ENCODE peak calls at places on chromosome 5, in five cellular contexts. One of them, this sample, is unnamed.

GRCh38 chr5:150531686-150532085 is 23.8 kb downstream of the NDST1 start:
- DNase-seq in aorta: no peak
- DNase-seq in lung: no peak
- DNase-seq in neural progenitor cell: no peak
- DNase-seq in HepG2: no peak
- DNase-seq in this sample: no peak

GRCh38 chr5:150272531-150272930 is 17.0 kb downstream of the CAMK2A start:
- DNase-seq in aorta: no peak
- DNase-seq in lung: no peak
- DNase-seq in neural progenitor cell: peak
- DNase-seq in HepG2: peak
- DNase-seq in this sample: no peak

GRCh38 chr5:16889972-16890519 is 46.0 kb downstream of the MYO10 start:
- DNase-seq in aorta: no peak
- DNase-seq in lung: no peak
- DNase-seq in neural progenitor cell: no peak
- DNase-seq in HepG2: no peak
- DNase-seq in this sample: no peak

GRCh38 chr5:149860801-149861322 is 83.7 kb downstream of the PDE6A start:
- DNase-seq in aorta: no peak
- DNase-seq in lung: no peak
- DNase-seq in neural progenitor cell: no peak
- DNase-seq in HepG2: no peak
- DNase-seq in this sample: no peak

GRCh38 chr5:23274156-23274555 is 233.3 kb upstream of the PRDM9 start:
- DNase-seq in aorta: no peak
- DNase-seq in lung: no peak
- DNase-seq in neural progenitor cell: no peak
- DNase-seq in HepG2: no peak
- DNase-seq in this sample: no peak

GRCh38 chr5:34655354-34655991 is 655 bp upstream of the RAI14 start:
- DNase-seq in aorta: no peak
- DNase-seq in lung: peak
- DNase-seq in neural progenitor cell: peak
- DNase-seq in HepG2: peak
- DNase-seq in this sample: peak

GRCh38 chr5:160245506-160246100 is 16.3 kb downstream of the FABP6 start:
- DNase-seq in aorta: no peak
- DNase-seq in lung: no peak
- DNase-seq in neural progenitor cell: no peak
- DNase-seq in HepG2: no peak
- DNase-seq in this sample: no peak

GRCh38 chr5:135376961-135377621 is 21.9 kb downstream of the MACROH2A1 start:
- DNase-seq in aorta: no peak
- DNase-seq in lung: no peak
- DNase-seq in neural progenitor cell: no peak
- DNase-seq in HepG2: no peak
- DNase-seq in this sample: no peak

GRCh38 chr5:115179959-115180709 is 10.4 kb upstream of the TRIM36 start:
- DNase-seq in aorta: peak
- DNase-seq in lung: no peak
- DNase-seq in neural progenitor cell: peak
- DNase-seq in HepG2: no peak
- DNase-seq in this sample: no peak

GRCh38 chr5:59259238-59259637 is 634.3 kb downstream of the PDE4D start:
- DNase-seq in aorta: no peak
- DNase-seq in lung: no peak
- DNase-seq in neural progenitor cell: no peak
- DNase-seq in HepG2: no peak
- DNase-seq in this sample: no peak

GRCh38 chr5:55821731-55822512 is 29.2 kb upstream of the IL31RA start:
- DNase-seq in aorta: peak
- DNase-seq in lung: no peak
- DNase-seq in neural progenitor cell: peak
- DNase-seq in HepG2: no peak
- DNase-seq in this sample: no peak

GRCh38 chr5:126188804-126189203 is 234.4 kb upstream of the GRAMD2B start:
- DNase-seq in aorta: no peak
- DNase-seq in lung: no peak
- DNase-seq in neural progenitor cell: peak
- DNase-seq in HepG2: no peak
- DNase-seq in this sample: no peak

GRCh38 chr5:174423538-174423937 is 300.8 kb upstream of the MSX2 start:
- DNase-seq in aorta: no peak
- DNase-seq in lung: no peak
- DNase-seq in neural progenitor cell: no peak
- DNase-seq in HepG2: no peak
- DNase-seq in this sample: no peak

GRCh38 chr5:168656633-168657032 is 77.5 kb upstream of the PANK3 start:
- DNase-seq in aorta: no peak
- DNase-seq in lung: no peak
- DNase-seq in neural progenitor cell: no peak
- DNase-seq in HepG2: no peak
- DNase-seq in this sample: no peak

GRCh38 chr5:57202811-57203210 is 29.0 kb downstream of the GPBP1 start:
- DNase-seq in aorta: no peak
- DNase-seq in lung: no peak
- DNase-seq in neural progenitor cell: no peak
- DNase-seq in HepG2: no peak
- DNase-seq in this sample: no peak

GRCh38 chr5:10499776-10500175 is 58.1 kb downstream of the ROPN1L start:
- DNase-seq in aorta: peak
- DNase-seq in lung: no peak
- DNase-seq in neural progenitor cell: no peak
- DNase-seq in HepG2: no peak
- DNase-seq in this sample: no peak

GRCh38 chr5:154608531-154609011 is 130.5 kb upstream of the HAND1 start:
- DNase-seq in aorta: no peak
- DNase-seq in lung: no peak
- DNase-seq in neural progenitor cell: peak
- DNase-seq in HepG2: no peak
- DNase-seq in this sample: no peak

GRCh38 chr5:144566747-144567415 is 396.2 kb downstream of the KCTD16 start:
- DNase-seq in aorta: no peak
- DNase-seq in lung: no peak
- DNase-seq in neural progenitor cell: no peak
- DNase-seq in HepG2: no peak
- DNase-seq in this sample: no peak

GRCh38 chr5:132963175-132964104 is at the start of gene AFF4:
- DNase-seq in aorta: peak
- DNase-seq in lung: peak
- DNase-seq in neural progenitor cell: peak
- DNase-seq in HepG2: peak
- DNase-seq in this sample: peak

GRCh38 chr5:42992035-42992570 is 48.0 kb downstream of the ANXA2R start:
- DNase-seq in aorta: peak
- DNase-seq in lung: peak
- DNase-seq in neural progenitor cell: peak
- DNase-seq in HepG2: peak
- DNase-seq in this sample: peak

GRCh38 chr5:127440831-127441230 is 76.6 kb upstream of the PRRC1 start:
- DNase-seq in aorta: no peak
- DNase-seq in lung: no peak
- DNase-seq in neural progenitor cell: no peak
- DNase-seq in HepG2: no peak
- DNase-seq in this sample: no peak

GRCh38 chr5:38666668-38667498 is 110.4 kb upstream of the LIFR start:
- DNase-seq in aorta: no peak
- DNase-seq in lung: peak
- DNase-seq in neural progenitor cell: peak
- DNase-seq in HepG2: peak
- DNase-seq in this sample: no peak

GRCh38 chr5:96256795-96257470 is 176.1 kb downstream of the PCSK1 start:
- DNase-seq in aorta: no peak
- DNase-seq in lung: no peak
- DNase-seq in neural progenitor cell: peak
- DNase-seq in HepG2: no peak
- DNase-seq in this sample: no peak

GRCh38 chr5:170503970-170504525 is at the start of gene KCNIP1:
- DNase-seq in aorta: peak
- DNase-seq in lung: no peak
- DNase-seq in neural progenitor cell: peak
- DNase-seq in HepG2: no peak
- DNase-seq in this sample: no peak

GRCh38 chr5:7391215-7391614 is 4.7 kb upstream of the ADCY2 start:
- DNase-seq in aorta: no peak
- DNase-seq in lung: no peak
- DNase-seq in neural progenitor cell: peak
- DNase-seq in HepG2: peak
- DNase-seq in this sample: no peak

GRCh38 chr5:15064396-15064795 is 192.8 kb upstream of the ANKH start:
- DNase-seq in aorta: no peak
- DNase-seq in lung: no peak
- DNase-seq in neural progenitor cell: no peak
- DNase-seq in HepG2: no peak
- DNase-seq in this sample: no peak

GRCh38 chr5:178757410-178757809 is 27.0 kb upstream of the ZNF354A start:
- DNase-seq in aorta: no peak
- DNase-seq in lung: no peak
- DNase-seq in neural progenitor cell: no peak
- DNase-seq in HepG2: no peak
- DNase-seq in this sample: no peak

GRCh38 chr5:178765753-178766300 is 35.4 kb upstream of the ZNF354A start:
- DNase-seq in aorta: no peak
- DNase-seq in lung: no peak
- DNase-seq in neural progenitor cell: no peak
- DNase-seq in HepG2: no peak
- DNase-seq in this sample: no peak

GRCh38 chr5:178766936-178767912 is 36.8 kb upstream of the ZNF354A start:
- DNase-seq in aorta: peak
- DNase-seq in lung: no peak
- DNase-seq in neural progenitor cell: peak
- DNase-seq in HepG2: no peak
- DNase-seq in this sample: no peak

GRCh38 chr5:178762960-178763359 is 32.5 kb upstream of the ZNF354A start:
- DNase-seq in aorta: no peak
- DNase-seq in lung: no peak
- DNase-seq in neural progenitor cell: no peak
- DNase-seq in HepG2: no peak
- DNase-seq in this sample: no peak

GRCh38 chr5:178762391-178762790 is 31.9 kb upstream of the ZNF354A start:
- DNase-seq in aorta: no peak
- DNase-seq in lung: no peak
- DNase-seq in neural progenitor cell: no peak
- DNase-seq in HepG2: no peak
- DNase-seq in this sample: no peak
- H3K27ac ChIP-seq in aorta: no peak
- H3K27ac ChIP-seq in lung: no peak
- H3K27ac ChIP-seq in neural progenitor cell: no peak
- H3K27ac ChIP-seq in HepG2: no peak
- H3K27ac ChIP-seq in this sample: no peak

GRCh38 chr5:73678322-73678740 is 52.3 kb downstream of the ARHGEF28 start:
- DNase-seq in aorta: no peak
- DNase-seq in lung: no peak
- DNase-seq in neural progenitor cell: no peak
- DNase-seq in HepG2: peak
- DNase-seq in this sample: no peak

GRCh38 chr5:73672130-73672529 is 46.1 kb downstream of the ARHGEF28 start:
- DNase-seq in aorta: no peak
- DNase-seq in lung: no peak
- DNase-seq in neural progenitor cell: no peak
- DNase-seq in HepG2: no peak
- DNase-seq in this sample: no peak

GRCh38 chr5:73678807-73679206 is 52.8 kb downstream of the ARHGEF28 start:
- DNase-seq in aorta: no peak
- DNase-seq in lung: no peak
- DNase-seq in neural progenitor cell: no peak
- DNase-seq in HepG2: no peak
- DNase-seq in this sample: no peak

GRCh38 chr5:73673161-73673591 is 47.2 kb downstream of the ARHGEF28 start:
- DNase-seq in aorta: no peak
- DNase-seq in lung: no peak
- DNase-seq in neural progenitor cell: no peak
- DNase-seq in HepG2: peak
- DNase-seq in this sample: no peak

GRCh38 chr5:73674669-73675004 is 48.6 kb downstream of the ARHGEF28 start:
- DNase-seq in aorta: no peak
- DNase-seq in lung: no peak
- DNase-seq in neural progenitor cell: no peak
- DNase-seq in HepG2: no peak
- DNase-seq in this sample: no peak
- H3K27ac ChIP-seq in aorta: peak
- H3K27ac ChIP-seq in lung: no peak
- H3K27ac ChIP-seq in neural progenitor cell: no peak
- H3K27ac ChIP-seq in HepG2: peak
- H3K27ac ChIP-seq in this sample: no peak

DNA sequence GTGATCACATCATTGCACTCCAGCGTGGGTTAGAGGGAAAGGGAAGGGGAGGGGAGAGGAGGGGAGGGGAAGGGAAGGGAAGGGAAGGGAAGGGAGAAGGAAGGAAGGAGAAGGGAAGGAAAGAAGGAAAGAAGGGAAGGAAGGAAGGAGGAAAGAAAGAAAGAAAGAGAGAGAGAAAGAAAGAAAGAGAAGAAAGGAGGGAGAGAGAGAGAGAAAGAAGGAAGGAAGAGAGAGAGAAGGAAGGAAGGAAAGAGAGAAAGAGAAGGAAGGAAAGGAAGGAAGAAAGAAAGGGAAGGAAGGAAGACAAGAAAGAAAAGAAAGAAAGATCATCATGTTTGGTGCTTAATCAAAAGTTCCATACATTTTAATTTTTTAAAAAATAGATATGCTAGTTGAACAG is 136.2 kb downstream of the CMYA5 start:
- DNase-seq in aorta: no peak
- DNase-seq in lung: no peak
- DNase-seq in neural progenitor cell: no peak
- DNase-seq in HepG2: no peak
- DNase-seq in this sample: no peak
- H3K27ac ChIP-seq in aorta: no peak
- H3K27ac ChIP-seq in lung: no peak
- H3K27ac ChIP-seq in neural progenitor cell: no peak
- H3K27ac ChIP-seq in HepG2: no peak
- H3K27ac ChIP-seq in this sample: no peak

GRCh38 chr5:147483961-147484707 is 25.7 kb downstream of the DPYSL3 start:
- DNase-seq in aorta: peak
- DNase-seq in lung: peak
- DNase-seq in neural progenitor cell: no peak
- DNase-seq in HepG2: no peak
- DNase-seq in this sample: no peak

GRCh38 chr5:147483197-147483790 is 26.6 kb downstream of the DPYSL3 start:
- DNase-seq in aorta: no peak
- DNase-seq in lung: no peak
- DNase-seq in neural progenitor cell: no peak
- DNase-seq in HepG2: no peak
- DNase-seq in this sample: no peak

GRCh38 chr5:147481376-147481775 is 28.5 kb downstream of the DPYSL3 start:
- DNase-seq in aorta: no peak
- DNase-seq in lung: no peak
- DNase-seq in neural progenitor cell: no peak
- DNase-seq in HepG2: no peak
- DNase-seq in this sample: no peak

GRCh38 chr5:147481857-147482256 is 28.0 kb downstream of the DPYSL3 start:
- DNase-seq in aorta: no peak
- DNase-seq in lung: no peak
- DNase-seq in neural progenitor cell: no peak
- DNase-seq in HepG2: no peak
- DNase-seq in this sample: no peak

GRCh38 chr5:147482426-147483196 is 27.3 kb downstream of the DPYSL3 start:
- DNase-seq in aorta: no peak
- DNase-seq in lung: no peak
- DNase-seq in neural progenitor cell: no peak
- DNase-seq in HepG2: no peak
- DNase-seq in this sample: no peak
- H3K27ac ChIP-seq in aorta: peak
- H3K27ac ChIP-seq in lung: peak
- H3K27ac ChIP-seq in neural progenitor cell: no peak
- H3K27ac ChIP-seq in HepG2: no peak
- H3K27ac ChIP-seq in this sample: no peak

This sample was measured in caudate nucleus.